ENCODE peak calls at places on chromosomes 3 and 15, in nine cellular contexts. D is AG20443, G is NCI-H1930, N is nucleus accumbens, U is ecto neural progenitor cell, C is HL-60, R is fibroblast of mammary gland, Y is breast epithelium, J is SW480. L is an unnamed sample.

GRCh38 chr3:161851941-161852566 is 355.4 kb downstream of the OTOL1 start:
- DNase-seq in R (peak; percentile 59), Y (no peak), C (no peak), G (peak; percentile 5), U (peak; percentile 64), N (no peak), D (peak; percentile 70), J (peak; percentile 21), L (no peak)

GRCh38 chr3:52026016-52026415 is 30.3 kb upstream of the RPL29 start:
- DNase-seq in U (no peak), N (no peak), C (no peak), D (no peak), R (no peak), J (no peak), G (no peak), Y (no peak), L (no peak)

GRCh38 chr3:150286390-150287147 is 121.5 kb upstream of the TSC22D2 start:
- DNase-seq in G (no peak), N (no peak), R (peak; percentile 63), C (peak; percentile 6), U (no peak), D (peak; percentile 32), J (peak; percentile 73), Y (no peak), L (no peak)

GRCh38 chr15:73331991-73332925 is 36.5 kb downstream of the HCN4 start:
- DNase-seq in J (no peak), D (no peak), Y (no peak), C (no peak), G (no peak), N (no peak), R (no peak), U (no peak), L (no peak)

GRCh38 chr3:11254876-11255275 is 17.3 kb upstream of the ATG7 start:
- DNase-seq in G (no peak), Y (no peak), C (no peak), D (no peak), J (no peak), N (no peak), U (no peak), R (no peak), L (no peak)

GRCh38 chr15:85649372-85649771 is 145.4 kb downstream of the KLHL25 start:
- DNase-seq in U (no peak), G (no peak), Y (no peak), R (peak; percentile 93), J (no peak), C (peak; percentile 51), D (peak; percentile 65), N (no peak), L (no peak)

GRCh38 chr3:183370391-183370790 is 58.0 kb downstream of the MCF2L2 start:
- DNase-seq in J (no peak), N (no peak), G (no peak), D (peak; percentile 17), R (peak; percentile 95), C (no peak), Y (no peak), U (no peak), L (no peak)

GRCh38 chr3:161266731-161267150 is 45.6 kb downstream of the NMD3 start:
- DNase-seq in G (peak; percentile 54), N (no peak), C (no peak), D (peak; percentile 36), J (peak; percentile 52), Y (no peak), U (no peak), R (peak; percentile 76), L (no peak)

GRCh38 chr3:52456169-52456799 is 880 bp downstream of the NISCH start:
- DNase-seq in G (no peak), R (peak; percentile 28), Y (no peak), C (no peak), J (no peak), D (peak; percentile 73), N (peak; percentile 14), U (no peak), L (no peak)

GRCh38 chr3:183766745-183767606 is 58.4 kb downstream of the MAP6D1 start:
- DNase-seq in C (peak; percentile 23), N (peak; percentile 27), J (peak; percentile 67), Y (peak; percentile 57), D (peak; percentile 83), R (peak; percentile 74), G (peak; percentile 48), U (peak; percentile 75), L (peak; percentile 38)

GRCh38 chr15:42549052-42549491 is 434 bp downstream of the HAUS2 start:
- DNase-seq in J (peak; percentile 58), C (peak; percentile 40), D (peak; percentile 26), G (no peak), N (no peak), Y (no peak), R (peak; percentile 39), U (no peak), L (no peak)

GRCh38 chr15:38705421-38706219 is 141.0 kb upstream of the RASGRP1 start:
- DNase-seq in Y (no peak), N (no peak), R (no peak), J (no peak), U (no peak), C (no peak), G (no peak), D (peak; percentile 24), L (no peak)

GRCh38 chr3:49158108-49158709 is 7.9 kb downstream of the CCDC71 start:
- DNase-seq in R (peak; percentile 23), Y (no peak), U (no peak), G (no peak), N (no peak), C (peak; percentile 28), J (peak; percentile 58), D (no peak), L (no peak)

GRCh38 chr15:89105147-89105546 is 16.9 kb downstream of the ABHD2 start:
- DNase-seq in G (no peak), R (peak; percentile 96), D (peak; percentile 74), C (no peak), J (peak; percentile 56), Y (no peak), U (no peak), N (no peak), L (no peak)

GRCh38 chr3:149375164-149375823 is 2.2 kb downstream of the TM4SF1 start:
- DNase-seq in N (no peak), D (no peak), C (no peak), U (no peak), G (no peak), Y (no peak), R (no peak), J (no peak), L (no peak)

GRCh38 chr15:70227122-70227521 is 129.4 kb upstream of the TLE3 start:
- DNase-seq in C (no peak), Y (no peak), D (no peak), G (no peak), J (no peak), U (no peak), N (no peak), R (no peak), L (no peak)

GRCh38 chr3:52827866-52828376 is 2.6 kb downstream of the ITIH4 start:
- DNase-seq in Y (no peak), G (no peak), D (no peak), R (no peak), J (peak; percentile 29), N (no peak), C (no peak), U (no peak), L (no peak)

GRCh38 chr3:184523825-184524615 is 37.6 kb upstream of the EPHB3 start:
- DNase-seq in G (no peak), C (no peak), N (no peak), D (peak; percentile 81), Y (no peak), J (peak; percentile 91), U (no peak), R (peak; percentile 89), L (no peak)

GRCh38 chr15:95202569-95203349 is 971.4 kb downstream of the MCTP2 start:
- DNase-seq in N (no peak), J (no peak), C (no peak), Y (no peak), G (no peak), U (no peak), D (peak; percentile 14), R (peak; percentile 11), L (no peak)

GRCh38 chr15:88894819-88895767 is at the start of gene HAPLN3:
- DNase-seq in R (peak; percentile 36), N (no peak), J (no peak), D (peak; percentile 78), Y (no peak), C (no peak), G (no peak), U (peak; percentile 64), L (no peak)

GRCh38 chr3:143010024-143010423 is 8.7 kb downstream of the U2SURP start:
- DNase-seq in J (no peak), Y (no peak), R (peak; percentile 14), D (no peak), C (no peak), G (no peak), N (no peak), U (no peak), L (no peak)

GRCh38 chr3:10366681-10367101 is 45.8 kb upstream of the SEC13 start:
- DNase-seq in Y (no peak), G (no peak), R (peak; percentile 98), U (no peak), J (peak; percentile 77), C (peak; percentile 39), D (peak; percentile 95), N (no peak), L (no peak)

GRCh38 chr15:78129098-78130011 is 1.9 kb downstream of the CIB2 start:
- DNase-seq in N (no peak), U (no peak), G (no peak), Y (no peak), D (peak; percentile 16), R (no peak), C (no peak), J (no peak), L (no peak)

GRCh38 chr3:156762631-156763185 is 63.4 kb upstream of the LEKR1 start:
- DNase-seq in D (peak; percentile 64), R (peak; percentile 99), Y (no peak), U (no peak), G (no peak), N (no peak), J (no peak), C (no peak), L (no peak)

GRCh38 chr15:90083954-90084607 is 18.2 kb downstream of the IDH2 start:
- DNase-seq in Y (no peak), G (no peak), J (no peak), D (no peak), C (no peak), R (no peak), U (no peak), N (no peak), L (no peak)

GRCh38 chr3:167783781-167784180 is 48.3 kb downstream of the SERPINI1 start:
- DNase-seq in N (peak; percentile 6), Y (no peak), J (no peak), U (no peak), D (no peak), R (peak; percentile 6), G (no peak), C (no peak), L (no peak)

GRCh38 chr3:46882377-46883015 is 5.0 kb downstream of the PTH1R start:
- DNase-seq in G (no peak), D (peak; percentile 50), R (peak; percentile 9), C (no peak), Y (no peak), J (peak; percentile 21), N (no peak), U (peak; percentile 73), L (no peak)

GRCh38 chr3:105686324-105686897 is 182.4 kb downstream of the CBLB start:
- DNase-seq in Y (no peak), C (no peak), D (peak; percentile 45), N (no peak), R (peak; percentile 63), J (peak; percentile 37), U (no peak), G (no peak), L (no peak)

GRCh38 chr3:27176256-27176655 is 192.9 kb downstream of the NEK10 start:
- DNase-seq in G (no peak), N (no peak), U (no peak), C (no peak), Y (no peak), J (no peak), D (no peak), R (no peak), L (no peak)

GRCh38 chr3:98793971-98794370 is 30.8 kb downstream of the ST3GAL6 start:
- DNase-seq in C (no peak), R (peak; percentile 28), U (no peak), N (no peak), J (no peak), Y (no peak), D (peak; percentile 32), G (no peak), L (no peak)

GRCh38 chr3:53149699-53150098 is 11.3 kb upstream of the PRKCD start:
- DNase-seq in U (no peak), Y (no peak), G (no peak), N (no peak), D (no peak), J (no peak), R (no peak), C (no peak), L (no peak)